ENCODE peak calls at places on chromosomes 4 and X, in eight cellular contexts. T is CD4-positive, alpha-beta memory T cell; J is NT2/D1; B is CD8-positive, alpha-beta memory T cell; H is mesenchymal stem cell; C is HCT116; Q is MG63; R is naive thymus-derived CD4-positive, alpha-beta T cell. S is an unnamed sample. For H3K36me3 and H3K27me3, the result is how much of the 10 kb centered on the place peaks cover.

GRCh38 chrX:93874554-93874953 is 200.5 kb downstream of the FAM133A start:
- DNase-seq in T (no peak), J (peak), B (no peak), H (peak), C (no peak), Q (no peak), R (no peak), S (peak)

GRCh38 chr4:164874791-164875190 is 2.2 kb upstream of the APELA start:
- DNase-seq in T (no peak), J (peak), B (no peak), H (no peak), C (no peak), Q (no peak), R (no peak), S (no peak)

GRCh38 chrX:13398073-13398823 is 78.4 kb upstream of the ATXN3L start:
- DNase-seq in T (no peak), J (peak), B (no peak), H (peak), C (peak), Q (peak), R (no peak), S (no peak)

GRCh38 chr4:106039796-106040195 is 144.5 kb downstream of the NPNT start:
- DNase-seq in T (no peak), J (no peak), B (no peak), H (no peak), C (no peak), Q (no peak), R (no peak), S (no peak)

GRCh38 chr4:40228497-40229365 is 31.9 kb downstream of the RHOH start:
- DNase-seq in T (no peak), J (no peak), B (no peak), H (peak), C (no peak), Q (no peak), R (no peak), S (peak)

GRCh38 chrX:56232221-56233082 is at the start of gene KLF8:
- DNase-seq in T (peak), J (peak), B (no peak), H (no peak), C (peak), Q (no peak), R (no peak), S (peak)

GRCh38 chr4:25535701-25536473 is 119.8 kb upstream of the SLC34A2 start:
- DNase-seq in T (no peak), J (no peak), B (no peak), H (no peak), C (no peak), Q (peak), R (no peak), S (no peak)

GRCh38 chr4:68797618-68798017 is 18.2 kb upstream of the UGT2B10 start:
- DNase-seq in T (no peak), J (peak), B (no peak), H (no peak), C (no peak), Q (no peak), R (no peak), S (no peak)

GRCh38 chrX:124406294-124407013 is 60.1 kb downstream of the SH2D1A start:
- DNase-seq in T (peak), J (peak), B (peak), H (peak), C (peak), Q (peak), R (no peak), S (peak)

GRCh38 chrX:122094611-122095010 is 1047.2 kb downstream of the GLUD2 start:
- DNase-seq in T (no peak), J (no peak), B (no peak), H (no peak), C (no peak), Q (no peak), R (no peak), S (no peak)

GRCh38 chr4:113618205-113618604 is 143.3 kb downstream of the CAMK2D start:
- DNase-seq in T (no peak), J (no peak), B (no peak), H (no peak), C (no peak), Q (no peak), R (no peak), S (no peak)

GRCh38 chr4:548976-549375 is 27.1 kb downstream of the TMEM271 start:
- DNase-seq in T (no peak), J (no peak), B (no peak), H (no peak), C (no peak), Q (no peak), R (no peak), S (no peak)

GRCh38 chr4:174714393-174715211 is 114.4 kb downstream of the GLRA3 start:
- DNase-seq in T (peak), J (peak), B (no peak), H (peak), C (peak), Q (peak), R (no peak), S (peak)

GRCh38 chrX:103170216-103170615 is 44.7 kb upstream of the BEX4 start:
- DNase-seq in T (no peak), J (no peak), B (no peak), H (no peak), C (no peak), Q (peak), R (no peak), S (no peak)

GRCh38 chrX:115367455-115367854 is 77.9 kb downstream of the LUZP4 start:
- DNase-seq in T (no peak), J (no peak), B (no peak), H (peak), C (no peak), Q (peak), R (no peak), S (no peak)

GRCh38 chr4:124018383-124019317 is 622.1 kb downstream of the SPRY1 start:
- DNase-seq in T (no peak), J (no peak), B (no peak), H (peak), C (no peak), Q (peak), R (no peak), S (no peak)

GRCh38 chrX:155231163-155231562 is 14.9 kb downstream of the VBP1 start:
- DNase-seq in T (no peak), J (no peak), B (no peak), H (no peak), C (no peak), Q (no peak), R (no peak), S (no peak)

GRCh38 chrX:6793000-6793399 is 258.1 kb upstream of the VCX3A start:
- DNase-seq in T (no peak), J (no peak), B (no peak), H (no peak), C (no peak), Q (no peak), R (no peak), S (no peak)

GRCh38 chr4:128630881-128631280 is 178.6 kb upstream of the JADE1 start:
- DNase-seq in T (no peak), J (no peak), B (no peak), H (no peak), C (no peak), Q (no peak), R (no peak), S (no peak)

GRCh38 chr4:71559957-71560541 is 221.2 kb downstream of the SLC4A4 start:
- DNase-seq in T (no peak), J (no peak), B (no peak), H (peak), C (no peak), Q (no peak), R (no peak), S (no peak)

GRCh38 chrX:74461384-74461783 is 40.1 kb downstream of the SLC16A2 start:
- DNase-seq in T (no peak), J (no peak), B (no peak), H (no peak), C (no peak), Q (no peak), R (no peak), S (no peak)

GRCh38 chr4:30396772-30397475 is 323.2 kb upstream of the PCDH7 start:
- DNase-seq in T (no peak), J (no peak), B (no peak), H (peak), C (no peak), Q (no peak), R (no peak), S (no peak)

GRCh38 chr4:147737623-147738022 is 5.7 kb downstream of the ARHGAP10 start:
- DNase-seq in T (no peak), J (no peak), B (no peak), H (no peak), C (no peak), Q (no peak), R (no peak), S (peak)

GRCh38 chrX:134183665-134184064 is 53.3 kb upstream of the CCDC160 start:
- DNase-seq in T (no peak), J (no peak), B (no peak), H (no peak), C (no peak), Q (no peak), R (no peak), S (no peak)

DNA sequence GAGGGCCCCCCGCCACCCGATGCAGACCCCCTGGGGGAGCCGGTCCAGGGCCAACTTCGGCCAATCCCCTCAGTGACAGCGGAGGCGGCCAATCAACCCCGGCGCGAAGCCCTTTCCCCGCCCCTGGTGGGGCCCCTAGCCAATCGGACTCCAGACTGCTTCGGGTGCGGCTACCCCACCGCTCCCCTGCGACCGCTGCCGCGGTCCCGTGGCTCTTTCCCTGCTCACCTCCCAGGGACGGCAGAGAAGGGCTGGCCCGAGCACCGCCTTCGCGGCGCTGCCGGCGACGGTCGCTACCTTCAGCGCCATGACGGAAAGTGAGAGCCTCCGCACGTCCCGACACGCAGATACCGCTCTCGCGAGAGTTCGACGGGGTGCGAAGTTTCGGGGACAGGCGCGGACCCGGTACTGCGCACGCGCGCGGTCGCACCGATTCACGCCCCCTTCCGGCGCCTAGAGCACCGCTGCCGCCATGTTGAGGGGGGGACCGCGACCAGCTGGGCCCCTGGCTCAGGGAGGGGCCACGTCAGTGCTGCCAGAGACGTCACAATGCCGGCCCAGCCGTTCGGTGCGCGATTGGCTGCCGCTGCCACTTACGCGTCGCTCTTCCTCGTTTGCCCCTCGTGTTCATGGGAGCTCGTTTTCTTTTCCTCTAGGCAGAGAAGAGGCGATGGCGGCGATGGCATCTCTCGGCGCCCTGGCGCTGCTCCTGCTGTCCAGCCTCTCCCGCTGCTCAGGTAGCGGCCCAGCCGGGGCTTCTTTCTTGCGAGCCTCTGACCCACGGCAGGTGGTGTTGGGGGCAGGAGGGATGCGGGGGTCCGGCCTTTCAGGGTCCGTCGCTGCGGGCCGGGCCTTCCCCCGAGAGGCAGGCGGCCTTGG is at the start of the genes IDH3G and SSR4:
- DNase-seq in T (peak), J (peak), B (peak), H (peak), C (peak), Q (peak), R (peak), S (peak)
- H3K4me3 ChIP-seq in T (peak), J (peak), B (peak), H (peak), C (peak), Q (peak), R (peak), S (peak)

GRCh38 chr4:77821775-77822174 is 2.6 kb upstream of the CNOT6L start:
- DNase-seq in T (peak), J (no peak), B (peak), H (no peak), C (no peak), Q (no peak), R (no peak), S (no peak)
- H3K36me3 ChIP-seq in T (under half), J (under half), B (under half), H (under half), C (under half), Q (under half), R (under half), S (under half)

GRCh38 chr4:182145360-182145905 is 97.8 kb upstream of the TENM3 start:
- DNase-seq in T (no peak), J (no peak), B (no peak), H (no peak), C (no peak), Q (no peak), R (no peak), S (no peak)
- H3K27me3 ChIP-seq in T (under half), J (under half), B (under half), H (under half), C (under half), Q (under half), R (under half), S (under half)

GRCh38 chr4:190017357-190018200 is 9.5 kb downstream of the FRG2 start:
- DNase-seq in T (no peak), J (no peak), B (no peak), H (no peak), C (no peak), Q (no peak), R (no peak), S (peak)
- H3K4me3 ChIP-seq in T (no peak), J (peak), B (no peak), H (no peak), C (no peak), Q (no peak), R (no peak), S (peak)

GRCh38 chr4:2742081-2742822 is 13.9 kb downstream of the TNIP2 start:
- DNase-seq in T (no peak), J (no peak), B (no peak), H (no peak), C (no peak), Q (no peak), R (no peak), S (peak)

GRCh38 chr4:2744576-2745270 is 11.4 kb downstream of the TNIP2 start:
- DNase-seq in T (no peak), J (no peak), B (no peak), H (no peak), C (no peak), Q (no peak), R (no peak), S (peak)

GRCh38 chr4:2743518-2744445 is 12.4 kb downstream of the TNIP2 start:
- DNase-seq in T (no peak), J (no peak), B (no peak), H (no peak), C (no peak), Q (no peak), R (no peak), S (peak)

GRCh38 chr4:2741626-2742025 is 14.5 kb downstream of the TNIP2 start:
- DNase-seq in T (no peak), J (no peak), B (no peak), H (no peak), C (no peak), Q (no peak), R (no peak), S (peak)

GRCh38 chr4:2742823-2743517 is 13.2 kb downstream of the TNIP2 start:
- DNase-seq in T (no peak), J (no peak), B (no peak), H (no peak), C (no peak), Q (no peak), R (no peak), S (peak)
- H3K36me3 ChIP-seq in T (under half), J (half or more), B (under half), H (half or more), C (under half), Q (under half), R (half or more), S (under half)

DNA sequence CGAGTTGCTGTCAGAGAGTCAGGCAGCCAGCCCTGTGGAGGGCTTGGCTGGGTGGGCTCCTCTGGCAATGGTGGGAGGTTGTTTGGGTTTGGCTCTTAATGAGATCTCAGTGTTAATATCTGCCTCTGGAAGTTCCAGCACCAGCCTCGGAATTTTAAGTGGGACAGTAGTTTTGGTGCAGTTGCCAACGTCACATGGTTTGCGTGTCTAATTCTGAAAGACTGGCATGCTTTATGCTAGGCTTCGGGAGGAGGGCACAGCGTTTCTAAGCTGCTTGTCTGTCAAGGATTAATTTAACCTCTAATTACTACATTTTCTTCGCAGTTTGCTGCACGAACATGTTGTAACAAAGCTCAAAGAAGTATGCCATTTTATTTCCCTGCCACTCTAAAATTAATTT is 9.2 kb downstream of the MAMLD1 start:
- DNase-seq in T (no peak), J (no peak), B (no peak), H (no peak), C (no peak), Q (no peak), R (no peak), S (no peak)
- H3K27me3 ChIP-seq in T (under half), J (under half), B (under half), H (under half), C (under half), Q (under half), R (under half), S (under half)

GRCh38 chr4:84324303-84324702 is 174.8 kb downstream of the NKX6-1 start:
- DNase-seq in T (no peak), J (no peak), B (no peak), H (no peak), C (no peak), Q (no peak), R (no peak), S (peak)
- H3K4me3 ChIP-seq in T (no peak), J (no peak), B (no peak), H (no peak), C (no peak), Q (no peak), R (no peak), S (no peak)

GRCh38 chrX:333611-334311 is 15.2 kb upstream of the GTPBP6 start:
- DNase-seq in T (no peak), J (no peak), B (no peak), H (no peak), C (no peak), Q (no peak), R (no peak), S (no peak)
- H3K36me3 ChIP-seq in T (under half), J (half or more), B (under half), H (under half), C (under half), Q (under half), R (under half), S (under half)

DNA sequence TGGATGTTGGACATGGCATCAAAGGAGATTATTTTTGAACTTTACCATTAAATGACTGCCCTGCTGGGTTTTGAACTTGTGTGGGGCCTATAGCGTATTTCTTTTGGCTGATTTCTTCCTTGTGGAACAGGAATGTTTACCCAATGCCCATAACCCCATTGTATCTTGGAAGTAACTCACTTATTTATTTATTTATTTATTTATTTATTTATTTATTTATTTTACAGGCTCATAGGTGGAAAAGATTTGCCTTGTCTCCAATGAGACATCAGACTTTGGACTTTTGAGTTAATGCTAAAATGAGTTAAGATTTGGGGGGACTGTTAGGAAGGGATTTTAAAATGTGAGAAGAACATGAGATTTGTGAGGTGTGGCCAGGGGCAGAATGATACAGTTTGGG is 273.1 kb downstream of the SLITRK2 start:
- DNase-seq in T (no peak), J (no peak), B (no peak), H (no peak), C (no peak), Q (no peak), R (no peak), S (no peak)
- H3K27me3 ChIP-seq in T (under half), J (under half), B (under half), H (under half), C (under half), Q (under half), R (under half), S (under half)

DNA sequence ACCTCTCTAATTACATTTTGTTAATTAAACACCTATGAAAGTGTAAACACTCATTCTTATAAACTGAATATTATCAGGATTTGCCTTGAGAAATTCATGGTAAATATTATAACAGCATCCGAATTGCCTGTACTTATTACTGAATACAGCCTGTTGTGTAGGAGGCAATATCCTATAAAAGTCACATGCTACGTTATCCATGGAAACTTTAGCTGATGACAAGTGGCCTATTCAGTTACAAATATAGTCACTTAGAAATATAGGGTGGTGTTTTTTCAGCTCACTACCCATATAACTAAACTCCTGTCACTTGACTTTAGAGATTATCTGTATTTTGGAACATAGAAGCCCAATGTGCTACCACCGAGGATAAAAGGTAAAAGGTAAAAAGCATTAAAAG is 493.4 kb downstream of the INPP4B start:
- DNase-seq in T (no peak), J (no peak), B (no peak), H (no peak), C (no peak), Q (no peak), R (no peak), S (no peak)
- H3K4me3 ChIP-seq in T (no peak), J (no peak), B (no peak), H (no peak), C (no peak), Q (no peak), R (no peak), S (no peak)

S was measured in H7.